ENCODE peak calls at places on chromosomes 7 and 10, in six cellular contexts. Q, V, D, Z, F and G are unnamed samples.

GRCh38 chr10:22219308-22219707 is 1.5 kb upstream of the EBLN1 start:
- DNase-seq in V (no peak), Q (peak), Z (no peak), D (peak), F (no peak), G (no peak)

GRCh38 chr7:75996476-75996875 is 2.1 kb upstream of the TMEM120A start:
- DNase-seq in Z (no peak), D (no peak), F (no peak), Q (no peak), V (no peak), G (no peak)

GRCh38 chr10:30583778-30584415 is 45.7 kb downstream of the LYZL2 start:
- DNase-seq in Z (no peak), V (no peak), D (peak), F (no peak), Q (peak), G (peak)

GRCh38 chr10:86652361-86653202 is 1.8 kb upstream of the OPN4 start:
- DNase-seq in F (no peak), D (no peak), V (no peak), Q (peak), Z (peak), G (no peak)

GRCh38 chr7:129213828-129214227 is 11.0 kb upstream of the AHCYL2 start:
- DNase-seq in D (no peak), Q (no peak), F (peak), Z (no peak), V (no peak), G (peak)

GRCh38 chr7:3399858-3400257 is 98.8 kb downstream of the SDK1 start:
- DNase-seq in Q (no peak), Z (no peak), D (no peak), F (no peak), V (no peak), G (no peak)

GRCh38 chr10:43200538-43201390 is 62.5 kb downstream of the CSGALNACT2 start:
- DNase-seq in D (no peak), Q (no peak), V (no peak), Z (no peak), F (no peak), G (no peak)

GRCh38 chr10:132350391-132350790 is 18.4 kb downstream of the LRRC27 start:
- DNase-seq in Z (no peak), Q (no peak), F (no peak), V (no peak), D (no peak), G (no peak)

GRCh38 chr10:59512951-59513350 is 150.6 kb upstream of the FAM13C start:
- DNase-seq in F (no peak), Z (no peak), Q (no peak), D (no peak), V (no peak), G (no peak)

GRCh38 chr7:21547511-21547910 is 4.7 kb downstream of the DNAH11 start:
- DNase-seq in V (no peak), Z (no peak), Q (peak), F (no peak), D (no peak), G (no peak)

GRCh38 chr7:139044813-139045794 is 9.3 kb upstream of the ZC3HAV1L start:
- DNase-seq in D (no peak), Z (no peak), F (no peak), V (no peak), Q (no peak), G (no peak)

GRCh38 chr7:80357530-80357929 is 154.3 kb downstream of the GNAT3 start:
- DNase-seq in Z (no peak), V (no peak), Q (no peak), D (peak), F (no peak), G (no peak)

GRCh38 chr10:70966848-70967553 is 78.6 kb upstream of the PCBD1 start:
- DNase-seq in Q (no peak), Z (no peak), F (no peak), D (no peak), V (no peak), G (no peak)

GRCh38 chr7:111639894-111640293 is 77.6 kb upstream of the IMMP2L start:
- DNase-seq in Q (peak), F (no peak), V (no peak), D (peak), Z (no peak), G (no peak)

GRCh38 chr7:99894738-99895137 is 17.9 kb upstream of the OR2AE1 start:
- DNase-seq in F (no peak), D (no peak), V (no peak), Z (no peak), Q (no peak), G (no peak)